ENCODE peak calls at places on chromosomes 16 and 17, in five cellular contexts. W, G, P, T and Z are unnamed samples.

GRCh38 chr17:17236295-17237025 is 508 bp downstream of the FLCN start:
- DNase-seq in W (no peak), T (no peak), P (no peak), G (no peak), Z (no peak)

GRCh38 chr17:77591231-77591785 is 367.2 kb upstream of the TNRC6C start:
- DNase-seq in G (no peak), W (peak; percentile 28), T (no peak), P (no peak), Z (no peak)

GRCh38 chr17:28298449-28298848 is 20.6 kb upstream of the TMEM97 start:
- DNase-seq in G (no peak), W (no peak), P (no peak), T (no peak), Z (no peak)

GRCh38 chr16:89687092-89687940 is 827 bp downstream of the CDK10 start:
- DNase-seq in W (no peak), T (no peak), P (no peak), G (no peak), Z (no peak)

GRCh38 chr17:67336859-67337258 is 29.5 kb downstream of the PSMD12 start:
- DNase-seq in T (no peak), G (no peak), P (no peak), W (no peak), Z (no peak)

GRCh38 chr17:15777297-15777696 is 45.2 kb downstream of the TBC1D26 start:
- DNase-seq in P (no peak), G (no peak), T (no peak), W (no peak), Z (no peak)

GRCh38 chr16:46757339-46758050 is 9.4 kb upstream of the MYLK3 start:
- DNase-seq in P (peak; percentile 28), G (no peak), T (no peak), W (no peak), Z (no peak)

GRCh38 chr17:6669479-6670212 is 18.1 kb downstream of the C17orf100 start:
- DNase-seq in T (peak; percentile 80), P (no peak), W (no peak), G (no peak), Z (no peak)

GRCh38 chr16:30519120-30520049 is 7.0 kb downstream of the ZNF768 start:
- DNase-seq in P (no peak), T (no peak), W (no peak), G (no peak), Z (no peak)

GRCh38 chr17:47176438-47176837 is 12.7 kb downstream of the CDC27 start:
- DNase-seq in P (no peak), T (no peak), W (no peak), G (no peak), Z (no peak)

GRCh38 chr16:84860383-84860782 is 40.6 kb downstream of the CRISPLD2 start:
- DNase-seq in P (no peak), T (no peak), W (no peak), G (no peak), Z (no peak)

GRCh38 chr17:13601776-13602551 is at the start of gene HS3ST3A1:
- DNase-seq in G (peak; percentile 85), P (peak; percentile 5), W (no peak), T (no peak), Z (peak; percentile 65)

GRCh38 chr17:74016504-74016903 is 187.0 kb upstream of the RPL38 start:
- DNase-seq in W (no peak), P (no peak), T (no peak), G (no peak), Z (no peak)

GRCh38 chr17:11285946-11286345 is 44.9 kb downstream of the SHISA6 start:
- DNase-seq in W (no peak), T (no peak), P (no peak), G (no peak), Z (no peak)

GRCh38 chr17:56819431-56820145 is 14.1 kb downstream of the C17orf67 start:
- DNase-seq in G (peak; percentile 49), T (peak; percentile 85), W (no peak), P (peak; percentile 68), Z (peak; percentile 18)

GRCh38 chr17:17051791-17052461 is 9.7 kb downstream of the MPRIP start:
- DNase-seq in G (peak; percentile 60), W (peak; percentile 64), P (no peak), T (no peak), Z (no peak)

GRCh38 chr17:42253601-42254000 is 22.6 kb downstream of the STAT5B start:
- DNase-seq in G (no peak), T (no peak), W (no peak), P (no peak), Z (no peak)

GRCh38 chr17:41806685-41807445 is 4.9 kb downstream of the P3H4 start:
- DNase-seq in W (no peak), T (no peak), P (no peak), G (no peak), Z (no peak)

GRCh38 chr16:66914541-66914940 is 4.1 kb downstream of the CDH16 start:
- DNase-seq in W (no peak), G (no peak), P (no peak), T (no peak), Z (no peak)

GRCh38 chr17:73211745-73212144 is 18.9 kb downstream of the COG1 start:
- DNase-seq in W (peak; percentile 41), P (no peak), G (no peak), T (no peak), Z (no peak)

GRCh38 chr16:69761983-69762842 is at the start of gene WWP2:
- DNase-seq in W (peak; percentile 84), G (peak; percentile 86), T (peak; percentile 49), P (peak; percentile 67), Z (peak; percentile 16)

GRCh38 chr16:27867122-27868110 is 196.1 kb downstream of the GSG1L start:
- DNase-seq in G (peak; percentile 37), T (peak; percentile 86), W (no peak), P (peak; percentile 46), Z (peak; percentile 8)

GRCh38 chr16:14015017-14015416 is 56.1 kb upstream of the MRTFB start:
- DNase-seq in G (no peak), T (no peak), W (no peak), P (no peak), Z (no peak)

GRCh38 chr17:43578699-43579569 is 32.8 kb upstream of the ETV4 start:
- DNase-seq in W (no peak), T (no peak), P (no peak), G (no peak), Z (no peak)

GRCh38 chr16:71537643-71538042 is 11.4 kb downstream of the CHST4 start:
- DNase-seq in T (peak; percentile 50), G (no peak), W (no peak), P (peak; percentile 29), Z (peak; percentile 8)

GRCh38 chr17:12964840-12965239 is 53.0 kb downstream of the ELAC2 start:
- DNase-seq in G (no peak), P (no peak), T (no peak), W (no peak), Z (no peak)

GRCh38 chr16:65967376-65967775 is 399.1 kb upstream of the CDH5 start:
- DNase-seq in W (no peak), T (no peak), G (peak; percentile 39), P (no peak), Z (no peak)

GRCh38 chr17:66829883-66830282 is 5.0 kb upstream of the CACNG5 start:
- DNase-seq in T (no peak), G (no peak), P (no peak), W (peak; percentile 31), Z (no peak)

GRCh38 chr16:52621651-52622050 is 74.7 kb upstream of the TOX3 start:
- DNase-seq in G (no peak), W (no peak), P (no peak), T (no peak), Z (no peak)

GRCh38 chr17:55037828-55038227 is 69.3 kb downstream of the STXBP4 start:
- DNase-seq in P (no peak), W (no peak), G (no peak), T (no peak), Z (no peak)

GRCh38 chr17:62705116-62705515 is 77.6 kb downstream of the MRC2 start:
- DNase-seq in P (no peak), G (no peak), W (peak; percentile 50), T (no peak), Z (no peak)

GRCh38 chr16:14669776-14670175 is 24.3 kb downstream of the PLA2G10 start:
- DNase-seq in P (no peak), W (no peak), G (no peak), T (no peak), Z (no peak)

GRCh38 chr17:80416260-80416939 is 1.4 kb downstream of the ENDOV start:
- DNase-seq in P (no peak), G (no peak), W (no peak), T (no peak), Z (no peak)
- H3K4me3 ChIP-seq in P (peak overlapping the region; percentile 81), G (peak overlapping the region; percentile 74), W (peak overlapping the region; percentile 83), T (peak overlapping the region; percentile 99), Z (peak overlapping the region; percentile 99)

GRCh38 chr17:9322298-9322697 is 253.3 kb downstream of the STX8 start:
- DNase-seq in G (no peak), T (no peak), P (no peak), W (no peak), Z (no peak)

GRCh38 chr17:9329251-9329921 is 246.2 kb downstream of the STX8 start:
- DNase-seq in P (no peak), T (no peak), W (no peak), G (no peak), Z (no peak)

GRCh38 chr17:9330140-9330902 is 245.3 kb downstream of the STX8 start:
- DNase-seq in G (no peak), P (no peak), T (no peak), W (no peak), Z (no peak)

GRCh38 chr17:9321862-9322261 is 253.8 kb downstream of the STX8 start:
- DNase-seq in T (no peak), W (no peak), P (no peak), G (no peak), Z (no peak)

GRCh38 chr17:9324864-9325263 is 250.8 kb downstream of the STX8 start:
- DNase-seq in W (no peak), P (no peak), G (no peak), T (no peak), Z (no peak)
- TF ChIP-seq CTCF in W (no peak), P (no peak), G (no peak), T (no peak), Z (no peak)

DNA sequence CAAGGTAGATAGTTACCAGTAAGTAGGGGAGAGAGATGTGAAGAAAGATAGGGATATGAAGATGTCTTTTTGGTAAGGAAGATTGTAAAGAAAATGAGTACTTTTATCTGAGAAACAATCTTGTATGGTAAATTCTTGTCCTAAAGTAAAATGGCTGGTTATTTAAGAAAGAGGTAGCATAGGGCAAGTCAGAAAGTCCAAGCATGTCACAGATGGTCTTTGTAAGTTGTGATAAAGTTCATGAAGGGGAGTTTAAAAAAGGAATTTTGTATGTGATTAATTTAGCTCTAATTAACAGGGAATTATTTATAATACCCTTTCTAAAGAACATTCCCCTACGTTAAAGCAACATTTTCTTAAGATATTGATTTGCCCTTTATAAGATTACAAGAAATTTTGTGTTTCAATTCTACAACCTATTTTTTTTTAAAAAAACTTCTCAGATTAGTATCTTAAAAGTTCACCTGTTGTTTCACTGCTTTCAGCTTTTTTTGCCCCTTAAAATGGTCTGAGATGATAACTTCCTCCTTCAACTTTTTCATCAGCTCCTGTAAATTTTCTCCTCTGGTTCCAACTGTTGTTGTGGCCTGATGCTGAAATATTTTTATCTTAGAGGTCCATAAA is 16.2 kb upstream of the CPHXL start:
- DNase-seq in T (peak; percentile 12), W (no peak), G (no peak), P (no peak), Z (no peak)
- H3K9me3 ChIP-seq in T (peaks cover 21% of the 10 kb centered on the region), W (no peaks in the 10 kb centered on the region), G (peaks cover 3% of the 10 kb centered on the region), P (no peaks in the 10 kb centered on the region), Z (peaks cover 6% of the 10 kb centered on the region)

GRCh38 chr16:48164907-48165715 is 9.3 kb upstream of the ABCC12 start:
- DNase-seq in P (peak; percentile 55), T (peak; percentile 59), G (peak; percentile 76), W (peak; percentile 84), Z (peak; percentile 13)
- H3K4me3 ChIP-seq in P (no peak overlapping the region), T (no peak overlapping the region), G (no peak overlapping the region), W (no peak overlapping the region), Z (no peak overlapping the region)